ENCODE peak calls at places on chromosomes 2 and 18, in seven cellular contexts. T, U, Q, C, Y, E and X are unnamed samples.

GRCh38 chr18:37844209-37844970 is 278.8 kb upstream of the CELF4 start:
- DNase-seq in T (no peak), U (no peak), Q (no peak), C (no peak), Y (no peak), E (no peak), X (no peak)

GRCh38 chr2:2850891-2851290 is 519.8 kb upstream of the MYT1L start:
- DNase-seq in T (no peak), U (no peak), Q (no peak), C (no peak), Y (no peak), E (no peak), X (no peak)

GRCh38 chr2:67389788-67390187 is 7.3 kb upstream of the ETAA1 start:
- DNase-seq in T (no peak), U (no peak), Q (no peak), C (no peak), Y (no peak), E (no peak), X (no peak)

GRCh38 chr18:4831127-4831526 is 365.9 kb downstream of the AKAIN1 start:
- DNase-seq in T (no peak), U (no peak), Q (no peak), C (no peak), Y (no peak), E (no peak), X (no peak)

GRCh38 chr2:96148410-96149217 is 3.4 kb upstream of the DUSP2 start:
- DNase-seq in T (no peak), U (peak; percentile 45), Q (peak; percentile 77), C (peak; percentile 74), Y (peak; percentile 82), E (peak; percentile 81), X (peak; percentile 95)

GRCh38 chr18:77081387-77081773 is 51.2 kb downstream of the MBP start:
- DNase-seq in T (no peak), U (peak; percentile 43), Q (peak; percentile 47), C (no peak), Y (no peak), E (no peak), X (no peak)

GRCh38 chr2:54545700-54546450 is 89.7 kb downstream of the SPTBN1 start:
- DNase-seq in T (no peak), U (no peak), Q (no peak), C (no peak), Y (no peak), E (no peak), X (no peak)

GRCh38 chr2:81767173-81767720 is 1462.7 kb upstream of the LRRTM1 start:
- DNase-seq in T (no peak), U (no peak), Q (peak; percentile 3), C (no peak), Y (no peak), E (no peak), X (no peak)

GRCh38 chr2:8496617-8497016 is 185.2 kb upstream of the ID2 start:
- DNase-seq in T (no peak), U (no peak), Q (no peak), C (no peak), Y (peak; percentile 42), E (no peak), X (no peak)

GRCh38 chr18:23690505-23691068 is 1.3 kb downstream of the LAMA3 start:
- DNase-seq in T (no peak), U (no peak), Q (no peak), C (no peak), Y (no peak), E (no peak), X (no peak)

GRCh38 chr18:47204908-47205522 is 28.9 kb upstream of the IER3IP1 start:
- DNase-seq in T (no peak), U (peak; percentile 14), Q (peak; percentile 48), C (no peak), Y (no peak), E (peak; percentile 45), X (no peak)

GRCh38 chr2:66539452-66539851 is 104.5 kb downstream of the MEIS1 start:
- DNase-seq in T (no peak), U (no peak), Q (no peak), C (no peak), Y (no peak), E (no peak), X (no peak)

GRCh38 chr18:8933714-8934284 is 168.7 kb upstream of the NDUFV2 start:
- DNase-seq in T (no peak), U (no peak), Q (no peak), C (no peak), Y (no peak), E (no peak), X (no peak)

GRCh38 chr18:48922203-48922800 is 28.5 kb downstream of the SMAD7 start:
- DNase-seq in T (no peak), U (no peak), Q (no peak), C (no peak), Y (peak; percentile 37), E (no peak), X (peak; percentile 37)

GRCh38 chr2:186716004-186716403 is 22.1 kb downstream of the FAM171B start:
- DNase-seq in T (no peak), U (no peak), Q (no peak), C (no peak), Y (no peak), E (no peak), X (no peak)

GRCh38 chr2:233107011-233107410 is 46.9 kb downstream of the INPP5D start:
- DNase-seq in T (no peak), U (no peak), Q (no peak), C (no peak), Y (no peak), E (no peak), X (no peak)

GRCh38 chr2:85785027-85785822 is 31.4 kb downstream of the ATOH8 start:
- DNase-seq in T (no peak), U (peak; percentile 87), Q (peak; percentile 93), C (no peak), Y (peak; percentile 85), E (no peak), X (peak; percentile 73)

GRCh38 chr2:218218409-218219185 is 1.6 kb downstream of the ARPC2 start:
- DNase-seq in T (no peak), U (no peak), Q (no peak), C (peak; percentile 53), Y (no peak), E (no peak), X (no peak)

GRCh38 chr2:43199492-43200481 is 26.6 kb downstream of the ZFP36L2 start:
- DNase-seq in T (no peak), U (no peak), Q (no peak), C (no peak), Y (no peak), E (peak; percentile 66), X (peak; percentile 92)

GRCh38 chr2:191631754-191632153 is 46.2 kb upstream of the NABP1 start:
- DNase-seq in T (no peak), U (peak; percentile 20), Q (peak; percentile 16), C (no peak), Y (peak; percentile 67), E (no peak), X (no peak)